ENCODE peak calls at places on chromosomes 5 and 9, in four cellular contexts. One of them, this sample, is unnamed.

GRCh38 chr9:133731876-133732321 is 6.3 kb downstream of the SARDH start:
- DNase-seq in stomach: peak
- DNase-seq in CD8-positive, alpha-beta T cell: no peak
- DNase-seq in astrocyte: peak
- DNase-seq in this sample: peak

GRCh38 chr5:139787568-139788293 is 7.9 kb upstream of the PSD2 start:
- DNase-seq in CD8-positive, alpha-beta T cell: peak
- DNase-seq in astrocyte: peak
- DNase-seq in stomach: peak
- DNase-seq in this sample: peak

GRCh38 chr5:143442398-143442797 is 38.9 kb upstream of the NR3C1 start:
- DNase-seq in CD8-positive, alpha-beta T cell: no peak
- DNase-seq in stomach: no peak
- DNase-seq in astrocyte: no peak
- DNase-seq in this sample: no peak

GRCh38 chr9:115305543-115305942 is 187.6 kb upstream of the TNC start:
- DNase-seq in astrocyte: no peak
- DNase-seq in stomach: no peak
- DNase-seq in CD8-positive, alpha-beta T cell: no peak
- DNase-seq in this sample: no peak

GRCh38 chr9:129907196-129907595 is 71.9 kb downstream of the USP20 start:
- DNase-seq in astrocyte: no peak
- DNase-seq in CD8-positive, alpha-beta T cell: no peak
- DNase-seq in stomach: no peak
- DNase-seq in this sample: no peak

GRCh38 chr9:133257398-133258053 is 17.5 kb downstream of the ABO start:
- DNase-seq in astrocyte: no peak
- DNase-seq in CD8-positive, alpha-beta T cell: no peak
- DNase-seq in stomach: peak
- DNase-seq in this sample: no peak

GRCh38 chr5:40278881-40279280 is 400.8 kb upstream of the PTGER4 start:
- DNase-seq in CD8-positive, alpha-beta T cell: no peak
- DNase-seq in stomach: no peak
- DNase-seq in astrocyte: no peak
- DNase-seq in this sample: no peak

GRCh38 chr9:87395804-87396458 is 101.7 kb upstream of the DAPK1 start:
- DNase-seq in stomach: peak
- DNase-seq in CD8-positive, alpha-beta T cell: no peak
- DNase-seq in astrocyte: peak
- DNase-seq in this sample: no peak

GRCh38 chr5:5804834-5805233 is 382.4 kb downstream of the ICE1 start:
- DNase-seq in CD8-positive, alpha-beta T cell: no peak
- DNase-seq in stomach: no peak
- DNase-seq in astrocyte: no peak
- DNase-seq in this sample: no peak

GRCh38 chr9:109408759-109409462 is 88.1 kb upstream of the EPB41L4B start:
- DNase-seq in stomach: no peak
- DNase-seq in CD8-positive, alpha-beta T cell: no peak
- DNase-seq in astrocyte: no peak
- DNase-seq in this sample: no peak

GRCh38 chr9:108766786-108767185 is 89.0 kb downstream of the ACTL7B start:
- DNase-seq in stomach: no peak
- DNase-seq in astrocyte: no peak
- DNase-seq in CD8-positive, alpha-beta T cell: no peak
- DNase-seq in this sample: no peak

GRCh38 chr5:177494356-177495195 is 2.8 kb downstream of the PDLIM7 start:
- DNase-seq in stomach: peak
- DNase-seq in CD8-positive, alpha-beta T cell: no peak
- DNase-seq in astrocyte: peak
- DNase-seq in this sample: peak

GRCh38 chr5:120447706-120448239 is 16.3 kb upstream of the PRR16 start:
- DNase-seq in stomach: no peak
- DNase-seq in CD8-positive, alpha-beta T cell: no peak
- DNase-seq in astrocyte: peak
- DNase-seq in this sample: peak

GRCh38 chr9:82552784-82553183 is 510.2 kb downstream of the RASEF start:
- DNase-seq in stomach: no peak
- DNase-seq in astrocyte: no peak
- DNase-seq in CD8-positive, alpha-beta T cell: no peak
- DNase-seq in this sample: no peak

GRCh38 chr5:94376672-94377345 is 241.6 kb downstream of the KIAA0825 start:
- DNase-seq in astrocyte: no peak
- DNase-seq in CD8-positive, alpha-beta T cell: no peak
- DNase-seq in stomach: no peak
- DNase-seq in this sample: no peak

GRCh38 chr5:142445266-142445665 is 120.4 kb upstream of the SPRY4 start:
- DNase-seq in astrocyte: peak
- DNase-seq in CD8-positive, alpha-beta T cell: no peak
- DNase-seq in stomach: no peak
- DNase-seq in this sample: peak

GRCh38 chr9:135134253-135135028 is 47.0 kb downstream of the OLFM1 start:
- DNase-seq in CD8-positive, alpha-beta T cell: no peak
- DNase-seq in astrocyte: no peak
- DNase-seq in stomach: no peak
- DNase-seq in this sample: no peak

GRCh38 chr5:33939863-33940262 is 3.7 kb downstream of the RXFP3 start:
- DNase-seq in stomach: no peak
- DNase-seq in astrocyte: peak
- DNase-seq in CD8-positive, alpha-beta T cell: no peak
- DNase-seq in this sample: peak

GRCh38 chr5:55232985-55233928 is at the start of gene CCNO:
- DNase-seq in CD8-positive, alpha-beta T cell: peak
- DNase-seq in stomach: peak
- DNase-seq in astrocyte: peak
- DNase-seq in this sample: peak

GRCh38 chr9:95167998-95168397 is 149.5 kb downstream of the FANCC start:
- DNase-seq in stomach: peak
- DNase-seq in astrocyte: peak
- DNase-seq in CD8-positive, alpha-beta T cell: peak
- DNase-seq in this sample: peak

DNA sequence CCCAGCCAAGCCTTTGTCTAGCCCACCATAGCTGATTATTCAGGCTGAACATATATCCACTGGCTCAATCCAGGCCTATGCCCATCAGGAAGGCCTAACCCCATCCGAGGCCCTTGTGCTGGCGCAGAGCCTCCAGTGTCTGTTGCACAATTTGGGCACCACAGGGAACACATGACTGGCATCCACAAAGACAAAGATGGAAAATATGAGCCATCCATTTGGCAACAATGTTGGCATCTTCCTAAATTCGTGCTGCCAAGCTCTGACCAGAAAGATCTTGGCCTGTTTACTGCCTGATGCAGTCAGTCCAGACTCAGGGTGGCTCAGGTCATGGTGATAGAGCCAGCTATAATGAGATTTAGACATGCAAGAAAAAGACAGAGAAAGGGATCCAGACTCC is 233.8 kb downstream of the PIK3R1 start:
- DNase-seq in stomach: no peak
- DNase-seq in astrocyte: no peak
- DNase-seq in CD8-positive, alpha-beta T cell: no peak
- DNase-seq in this sample: no peak
- TF ChIP-seq CTCF in stomach: no peak
- TF ChIP-seq CTCF in astrocyte: no peak
- TF ChIP-seq CTCF in CD8-positive, alpha-beta T cell: no peak
- TF ChIP-seq CTCF in this sample: no peak

DNA sequence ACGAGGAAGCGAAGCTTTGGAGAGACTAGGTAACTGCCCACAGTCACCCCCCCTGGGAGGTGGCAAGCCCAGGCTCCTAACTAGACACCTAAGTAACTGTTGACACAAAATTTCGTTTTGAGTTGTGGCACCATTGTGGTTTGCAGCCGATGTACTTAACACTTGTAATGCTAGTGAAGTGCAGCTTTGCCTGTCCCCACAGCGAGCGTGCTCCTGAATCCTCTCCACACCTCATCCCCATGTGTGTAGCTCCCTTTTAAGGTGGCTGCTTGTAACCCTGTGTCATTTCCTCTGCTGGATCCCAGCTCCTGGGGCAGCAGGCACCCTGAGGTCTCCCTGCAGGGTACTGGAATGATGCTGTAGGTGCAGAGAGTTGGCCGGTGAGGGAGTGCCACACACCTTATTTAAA is 114.9 kb downstream of the TRIO start:
- DNase-seq in stomach: no peak
- DNase-seq in CD8-positive, alpha-beta T cell: no peak
- DNase-seq in astrocyte: no peak
- DNase-seq in this sample: no peak
- H3K27ac ChIP-seq in stomach: no peak
- H3K27ac ChIP-seq in CD8-positive, alpha-beta T cell: no peak
- H3K27ac ChIP-seq in astrocyte: peak
- H3K27ac ChIP-seq in this sample: no peak

DNA sequence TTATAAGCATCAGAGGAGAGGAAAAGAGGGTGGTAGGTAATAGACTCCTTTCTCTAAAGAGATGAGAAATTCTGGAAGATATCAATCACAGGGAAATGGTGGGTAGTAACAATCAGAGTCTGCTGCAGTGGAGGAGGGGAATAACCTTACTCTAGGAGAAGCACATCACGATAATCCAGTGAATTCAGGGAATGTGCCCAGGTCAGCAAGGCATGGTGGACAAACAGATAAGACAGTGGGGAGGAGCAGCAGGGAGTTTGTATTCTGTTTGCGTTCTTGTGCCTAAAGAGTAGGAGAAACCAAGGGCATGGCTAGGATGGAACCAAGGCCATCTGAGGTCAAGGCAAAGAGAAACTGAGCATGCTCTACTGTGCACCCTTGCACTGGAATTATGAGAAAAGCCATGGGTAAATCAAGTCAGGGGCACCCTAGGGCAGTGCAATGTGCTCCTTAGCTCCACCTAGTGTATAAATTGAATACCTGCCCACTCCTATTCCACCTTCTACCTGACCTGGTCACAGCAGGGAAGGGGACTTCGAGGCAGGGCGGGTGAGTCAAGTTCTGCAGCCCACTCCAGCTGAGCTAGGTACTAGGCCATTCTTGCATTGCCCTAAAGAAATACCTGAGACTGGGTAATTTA is 31.6 kb downstream of the RETREG1 start:
- DNase-seq in stomach: no peak
- DNase-seq in astrocyte: no peak
- DNase-seq in CD8-positive, alpha-beta T cell: no peak
- DNase-seq in this sample: no peak
- TF ChIP-seq CTCF in stomach: no peak
- TF ChIP-seq CTCF in astrocyte: peak
- TF ChIP-seq CTCF in CD8-positive, alpha-beta T cell: peak
- TF ChIP-seq CTCF in this sample: peak

DNA sequence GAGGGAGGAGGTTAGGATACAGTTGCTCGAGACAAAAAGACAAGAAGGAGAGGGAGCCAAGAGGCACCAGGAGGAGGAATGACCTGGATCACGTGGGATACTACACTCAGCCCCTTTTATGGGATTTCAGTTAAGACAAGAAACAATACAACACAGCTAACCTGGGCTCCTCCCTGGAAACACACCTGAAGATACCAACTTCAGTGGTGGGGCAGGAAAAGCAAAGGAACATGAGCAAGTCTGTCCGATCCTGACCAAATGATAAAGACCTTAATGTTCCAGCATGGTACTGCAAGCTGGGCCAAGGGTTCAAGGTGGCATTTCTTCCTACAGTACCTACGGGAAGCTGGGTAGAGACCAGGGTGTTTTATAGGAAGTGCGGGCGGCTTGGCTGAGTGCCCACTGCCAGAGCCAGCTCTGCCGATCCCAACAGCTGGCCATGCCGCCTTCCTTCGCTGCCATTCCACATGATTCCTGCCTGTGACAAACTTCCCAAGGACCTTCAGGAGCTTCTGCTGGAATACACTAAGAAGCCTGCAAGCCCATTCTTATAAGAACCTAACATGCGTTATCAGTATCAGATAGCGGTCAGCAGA is 22.1 kb downstream of the MYO10 start:
- DNase-seq in stomach: peak
- DNase-seq in astrocyte: no peak
- DNase-seq in CD8-positive, alpha-beta T cell: no peak
- DNase-seq in this sample: no peak
- H3K27ac ChIP-seq in stomach: peak
- H3K27ac ChIP-seq in astrocyte: no peak
- H3K27ac ChIP-seq in CD8-positive, alpha-beta T cell: no peak
- H3K27ac ChIP-seq in this sample: no peak

GRCh38 chr9:131405858-131406566 is 12.1 kb downstream of the PRRC2B start:
- DNase-seq in stomach: no peak
- DNase-seq in CD8-positive, alpha-beta T cell: no peak
- DNase-seq in astrocyte: no peak
- DNase-seq in this sample: no peak

GRCh38 chr9:131410051-131410491 is 16.2 kb downstream of the PRRC2B start:
- DNase-seq in stomach: no peak
- DNase-seq in CD8-positive, alpha-beta T cell: no peak
- DNase-seq in astrocyte: no peak
- DNase-seq in this sample: no peak

GRCh38 chr9:131409458-131409992 is 15.6 kb downstream of the PRRC2B start:
- DNase-seq in astrocyte: no peak
- DNase-seq in stomach: no peak
- DNase-seq in CD8-positive, alpha-beta T cell: no peak
- DNase-seq in this sample: no peak

GRCh38 chr9:131406567-131407436 is 12.9 kb downstream of the PRRC2B start:
- DNase-seq in stomach: no peak
- DNase-seq in astrocyte: no peak
- DNase-seq in CD8-positive, alpha-beta T cell: no peak
- DNase-seq in this sample: no peak

DNA sequence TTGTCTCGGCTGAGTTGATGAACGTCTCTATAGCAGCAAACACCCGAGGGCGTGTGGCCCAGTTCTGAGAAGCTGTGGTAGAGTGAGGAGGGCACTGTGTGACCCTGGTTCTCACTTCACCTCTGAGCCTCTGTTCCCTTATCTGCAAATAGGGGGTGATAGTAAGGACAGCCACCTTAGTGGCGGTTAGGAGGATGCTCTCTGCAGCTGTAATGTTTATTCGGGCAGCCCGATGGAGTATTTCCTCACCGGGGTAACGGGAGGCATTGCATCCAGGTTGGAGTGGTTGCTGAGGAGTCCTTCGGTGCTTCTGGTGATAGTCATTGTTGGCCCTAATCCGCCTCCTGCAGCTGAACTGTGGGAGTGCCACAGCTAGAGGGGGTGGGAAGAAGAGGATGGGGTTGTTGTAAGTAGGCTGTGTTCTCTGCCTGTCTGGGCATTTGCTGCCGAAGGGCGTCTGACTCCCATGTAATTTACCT is 13.9 kb downstream of the PRRC2B start:
- DNase-seq in stomach: no peak
- DNase-seq in CD8-positive, alpha-beta T cell: peak
- DNase-seq in astrocyte: no peak
- DNase-seq in this sample: no peak
- TF ChIP-seq CTCF in stomach: no peak
- TF ChIP-seq CTCF in CD8-positive, alpha-beta T cell: peak
- TF ChIP-seq CTCF in astrocyte: peak
- TF ChIP-seq CTCF in this sample: peak

GRCh38 chr9:98199388-98200033 is 7.1 kb upstream of the CORO2A start:
- DNase-seq in stomach: no peak
- DNase-seq in CD8-positive, alpha-beta T cell: no peak
- DNase-seq in astrocyte: no peak
- DNase-seq in this sample: no peak

GRCh38 chr9:98193336-98193944 is 1.0 kb upstream of the CORO2A start:
- DNase-seq in CD8-positive, alpha-beta T cell: no peak
- DNase-seq in astrocyte: no peak
- DNase-seq in stomach: no peak
- DNase-seq in this sample: no peak

GRCh38 chr9:98191615-98192502 is 578 bp downstream of the CORO2A start:
- DNase-seq in astrocyte: no peak
- DNase-seq in stomach: peak
- DNase-seq in CD8-positive, alpha-beta T cell: peak
- DNase-seq in this sample: no peak

GRCh38 chr9:98192503-98193335 is at the start of gene CORO2A:
- DNase-seq in stomach: peak
- DNase-seq in astrocyte: peak
- DNase-seq in CD8-positive, alpha-beta T cell: peak
- DNase-seq in this sample: peak

GRCh38 chr9:98195671-98196070 is 3.2 kb upstream of the CORO2A start:
- DNase-seq in CD8-positive, alpha-beta T cell: no peak
- DNase-seq in stomach: no peak
- DNase-seq in astrocyte: no peak
- DNase-seq in this sample: no peak
- H3K27ac ChIP-seq in CD8-positive, alpha-beta T cell: no peak
- H3K27ac ChIP-seq in stomach: no peak
- H3K27ac ChIP-seq in astrocyte: no peak
- H3K27ac ChIP-seq in this sample: no peak